ENCODE peak calls at places on chromosomes 6 and 20, in five cellular contexts. R is neural crest cell; S is activated naive CD8-positive, alpha-beta T cell treated with anti-CD3 and anti-CD28 coated beads, Interleukin-2, amount 50 U/mL, for 24 hours; J is CD4-positive, alpha-beta T cell; F is iris pigment epithelial cell. H is an unnamed sample.

GRCh38 chr20:40650707-40651106 is 38.3 kb downstream of the MAFB start:
- DNase-seq in R (no peak), S (no peak), J (no peak), F (peak), H (no peak)

GRCh38 chr6:82072771-82073170 is 174.8 kb downstream of the IBTK start:
- DNase-seq in R (no peak), S (no peak), J (no peak), F (peak), H (no peak)

GRCh38 chr6:169474362-169474761 is 220.7 kb upstream of the THBS2 start:
- DNase-seq in R (no peak), S (no peak), J (no peak), F (no peak), H (no peak)

GRCh38 chr6:106792536-106793236 is 163.3 kb downstream of the QRSL1 start:
- DNase-seq in R (no peak), S (no peak), J (no peak), F (no peak), H (no peak)

GRCh38 chr6:140774080-140774505 is 1358.6 kb upstream of the GJE1 start:
- DNase-seq in R (no peak), S (no peak), J (no peak), F (peak), H (peak)

GRCh38 chr6:164013480-164014208 is 599.1 kb downstream of the QKI start:
- DNase-seq in R (no peak), S (no peak), J (no peak), F (no peak), H (no peak)

GRCh38 chr6:50842861-50843384 is 24.3 kb downstream of the TFAP2B start:
- DNase-seq in R (no peak), S (no peak), J (no peak), F (peak), H (no peak)

GRCh38 chr6:77106992-77107391 is 356.3 kb downstream of the HTR1B start:
- DNase-seq in R (no peak), S (no peak), J (no peak), F (peak), H (no peak)